ENCODE peak calls at places on chromosome 5, in five cellular contexts. W is GM23338, U is A673, S is tibial artery, G is RWPE2. Z is an unnamed sample. For H3K27me3, the result is how much of the 10 kb centered on the place peaks cover.

GRCh38 chr5:54324651-54325271 is 14.4 kb upstream of the ARL15 start:
- DNase-seq in W (peak), U (no peak), S (no peak), G (no peak), Z (no peak)

GRCh38 chr5:158119852-158120708 is 261.1 kb upstream of the CLINT1 start:
- DNase-seq in W (no peak), U (peak), S (no peak), G (no peak), Z (no peak)

GRCh38 chr5:55625603-55625875 is 86.6 kb downstream of the SLC38A9 start:
- DNase-seq in W (peak), U (no peak), S (no peak), G (no peak), Z (no peak)

GRCh38 chr5:173925449-173926071 is 37.4 kb downstream of the CPEB4 start:
- DNase-seq in W (peak), U (peak), S (peak), G (no peak), Z (peak)

GRCh38 chr5:31366941-31367340 is 165.0 kb downstream of the DROSHA start:
- DNase-seq in W (no peak), U (no peak), S (no peak), G (no peak), Z (no peak)

GRCh38 chr5:178477224-178478201 is 112.7 kb downstream of the COL23A1 start:
- DNase-seq in W (no peak), U (no peak), S (no peak), G (no peak), Z (no peak)

GRCh38 chr5:172173771-172174170 is 14.3 kb downstream of the STK10 start:
- DNase-seq in W (no peak), U (no peak), S (no peak), G (no peak), Z (peak)

GRCh38 chr5:151139646-151140045 is 17.9 kb downstream of the ANXA6 start:
- DNase-seq in W (no peak), U (no peak), S (no peak), G (no peak), Z (no peak)

GRCh38 chr5:124593952-124594351 is 152.5 kb downstream of the ZNF608 start:
- DNase-seq in W (no peak), U (no peak), S (no peak), G (no peak), Z (no peak)

GRCh38 chr5:42984307-42984706 is 55.8 kb downstream of the ANXA2R start:
- DNase-seq in W (no peak), U (no peak), S (no peak), G (no peak), Z (no peak)

GRCh38 chr5:175569701-175570100 is 88.2 kb upstream of the HRH2 start:
- DNase-seq in W (no peak), U (no peak), S (no peak), G (no peak), Z (no peak)

GRCh38 chr5:175564716-175565115 is 86.4 kb downstream of the SFXN1 start:
- DNase-seq in W (no peak), U (no peak), S (no peak), G (no peak), Z (no peak)

GRCh38 chr5:175567954-175568353 is 89.6 kb downstream of the SFXN1 start:
- DNase-seq in W (no peak), U (no peak), S (no peak), G (no peak), Z (no peak)

GRCh38 chr5:175561085-175561484 is 82.7 kb downstream of the SFXN1 start:
- DNase-seq in W (peak), U (no peak), S (no peak), G (no peak), Z (no peak)

DNA sequence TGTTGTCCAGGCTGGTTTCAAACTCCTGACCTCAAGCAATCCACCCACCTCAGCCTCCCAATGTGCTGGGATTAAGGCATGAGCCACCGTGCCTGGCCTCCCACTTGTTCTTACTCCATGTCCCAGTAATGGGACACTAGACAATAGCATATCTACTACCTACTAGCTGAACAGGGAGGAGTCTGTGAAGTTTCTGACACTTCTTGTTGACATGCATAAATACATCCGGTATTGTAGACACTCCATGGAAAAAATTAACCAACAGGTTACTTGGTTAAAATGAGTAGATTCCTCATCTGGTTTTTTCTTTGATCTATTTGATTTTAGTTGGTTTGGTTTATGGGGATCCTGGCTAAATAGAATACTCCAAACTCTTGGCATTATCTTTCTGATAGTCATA is 88.3 kb downstream of the SFXN1 start:
- DNase-seq in W (no peak), U (no peak), S (no peak), G (no peak), Z (no peak)
- H3K4me3 ChIP-seq in W (no peak), U (no peak), S (no peak), G (no peak), Z (no peak)

DNA sequence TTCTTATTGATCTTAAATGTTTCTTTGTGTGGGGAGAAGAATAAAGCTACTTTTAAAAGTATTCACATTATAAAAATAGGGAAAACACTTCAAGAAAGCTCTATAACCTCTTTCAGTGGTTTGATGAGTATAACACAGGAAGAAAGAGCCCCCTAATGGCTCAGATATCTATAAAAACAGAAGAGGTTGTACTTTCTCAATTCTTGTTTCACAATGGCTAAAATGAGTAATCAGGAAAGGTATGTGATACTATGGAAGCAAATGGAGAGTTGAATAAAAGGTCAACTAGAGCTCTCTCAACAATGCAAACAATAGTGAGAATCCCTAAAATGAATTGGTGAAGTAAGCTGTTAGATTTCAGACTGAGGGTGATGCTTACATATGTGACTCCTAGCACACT is 584.6 kb upstream of the CDH18 start:
- DNase-seq in W (peak), U (no peak), S (no peak), G (no peak), Z (no peak)
- TF ChIP-seq CTCF in W (no peak), U (no peak), S (no peak), G (peak), Z (no peak)

DNA sequence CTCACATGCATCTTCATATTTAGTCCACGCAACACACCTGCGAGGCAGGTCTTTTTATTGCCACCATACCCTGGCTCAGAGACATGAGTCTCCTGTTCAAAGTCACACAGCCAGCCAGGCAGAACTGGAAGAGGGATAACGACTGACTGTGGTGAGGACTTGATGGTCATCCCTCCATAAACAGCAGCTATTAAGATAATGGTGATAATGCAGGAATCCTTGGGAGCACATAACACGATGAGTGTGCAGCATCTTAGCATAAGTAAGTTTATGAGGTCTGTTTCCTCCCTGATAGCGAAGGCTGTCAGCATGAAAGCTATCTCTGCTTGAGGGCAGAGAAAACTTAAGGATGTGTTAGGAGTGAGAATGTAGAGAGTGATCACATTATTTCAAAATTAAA is 30.9 kb downstream of the KCTD16 start:
- DNase-seq in W (no peak), U (no peak), S (no peak), G (no peak), Z (no peak)
- H3K27me3 ChIP-seq in W (under half), U (under half), S (under half), G (under half), Z (under half)

DNA sequence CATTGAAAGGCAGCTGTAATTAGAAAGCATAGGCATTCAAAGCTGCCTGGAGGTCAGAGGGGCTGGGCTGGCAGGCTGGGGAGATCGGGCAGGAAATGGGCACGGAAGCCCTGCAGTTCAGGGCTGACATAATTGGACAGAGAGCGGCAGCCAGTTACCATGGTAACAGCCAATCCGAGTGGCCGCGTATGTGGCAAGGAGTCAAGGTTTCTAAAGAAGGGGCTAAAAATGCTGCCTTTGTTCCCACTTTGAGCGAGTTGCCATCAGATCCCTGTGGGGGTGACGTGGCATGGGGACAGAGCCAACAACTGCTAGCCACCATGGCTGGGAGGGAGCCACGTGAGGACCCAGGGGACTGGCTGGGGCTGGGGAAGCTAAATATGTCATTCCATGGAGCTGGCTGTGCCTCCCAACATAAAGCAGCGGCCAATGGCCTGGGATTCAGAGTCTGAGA is 44.7 kb upstream of the NDFIP1 start:
- DNase-seq in W (peak), U (peak), S (peak), G (no peak), Z (peak)
- H3K4me3 ChIP-seq in W (peak), U (no peak), S (peak), G (no peak), Z (peak)

DNA sequence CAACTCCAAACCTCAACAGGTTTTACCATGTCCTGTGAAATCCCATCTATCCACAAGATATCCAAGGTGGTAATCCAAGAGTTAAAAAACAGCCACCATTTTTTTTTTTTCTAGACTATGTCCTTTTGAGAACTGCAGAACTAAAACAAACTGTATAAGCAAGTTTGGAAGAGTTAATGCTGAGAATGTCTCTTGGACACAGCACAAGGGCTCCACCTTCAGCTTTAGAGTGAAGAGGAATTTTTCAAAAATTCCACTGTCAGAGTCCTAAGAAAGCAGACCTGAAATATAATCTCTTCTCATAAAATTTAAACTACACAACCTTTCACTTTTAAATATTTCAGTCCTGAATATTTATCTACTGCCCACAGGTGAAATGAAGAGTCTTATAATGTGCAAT is 167.8 kb upstream of the CCNG1 start:
- DNase-seq in W (peak), U (peak), S (no peak), G (no peak), Z (no peak)
- TF ChIP-seq CTCF in W (peak), U (peak), S (no peak), G (peak), Z (no peak)